ENCODE peak calls at places on chromosome 10, in ten cellular contexts. T is GM12865, V is foreskin fibroblast, Y is upper lobe of left lung, N is fibroblast of pulmonary artery, O is A673, X is neural progenitor cell, S is SK-N-SH, F is fibroblast of lung, R is choroid plexus epithelial cell. E is an unnamed sample.

GRCh38 chr10:70619271-70620019 is 16.9 kb upstream of the PRF1 start:
- DNase-seq in T (no peak), V (peak), Y (no peak), N (peak), O (peak), X (no peak), S (no peak), F (peak), R (peak), E (peak)

GRCh38 chr10:103703941-103704919 is 151.1 kb downstream of the SH3PXD2A start:
- DNase-seq in T (peak), V (no peak), Y (no peak), N (no peak), O (no peak), X (no peak), S (no peak), F (no peak), R (no peak), E (no peak)

GRCh38 chr10:15715619-15716227 is 4.0 kb downstream of the ITGA8 start:
- DNase-seq in T (no peak), V (no peak), Y (no peak), N (peak), O (peak), X (peak), S (peak), F (peak), R (peak), E (peak)

GRCh38 chr10:130656187-130656575 is 520.0 kb downstream of the GLRX3 start:
- DNase-seq in T (no peak), V (no peak), Y (no peak), N (no peak), O (no peak), X (no peak), S (no peak), F (no peak), R (no peak), E (no peak)

GRCh38 chr10:48463318-48464003 is 141.4 kb downstream of the ARHGAP22 start:
- DNase-seq in T (no peak), V (no peak), Y (no peak), N (no peak), O (no peak), X (peak), S (peak), F (peak), R (peak), E (peak)

GRCh38 chr10:79285315-79286185 is 61.7 kb upstream of the PPIF start:
- DNase-seq in T (peak), V (no peak), Y (no peak), N (no peak), O (no peak), X (no peak), S (no peak), F (no peak), R (no peak), E (no peak)

GRCh38 chr10:79252450-79252849 is 94.8 kb upstream of the PPIF start:
- DNase-seq in T (no peak), V (no peak), Y (no peak), N (no peak), O (no peak), X (no peak), S (no peak), F (no peak), R (no peak), E (no peak)

GRCh38 chr10:67670401-67670800 is 25.6 kb downstream of the CTNNA3 start:
- DNase-seq in T (no peak), V (no peak), Y (no peak), N (no peak), O (no peak), X (no peak), S (no peak), F (no peak), R (no peak), E (no peak)

GRCh38 chr10:125283191-125283590 is 122.8 kb upstream of the CTBP2 start:
- DNase-seq in T (no peak), V (no peak), Y (no peak), N (no peak), O (no peak), X (peak), S (peak), F (no peak), R (no peak), E (no peak)

GRCh38 chr10:81847675-81848074 is 27.3 kb upstream of the NRG3 start:
- DNase-seq in T (no peak), V (no peak), Y (no peak), N (no peak), O (no peak), X (peak), S (no peak), F (no peak), R (no peak), E (no peak)

GRCh38 chr10:104336829-104337526 is 1.3 kb downstream of the ITPRIP start:
- DNase-seq in T (peak), V (no peak), Y (no peak), N (peak), O (no peak), X (peak), S (no peak), F (peak), R (peak), E (peak)

GRCh38 chr10:14326581-14326980 is 4.1 kb downstream of the FRMD4A start:
- DNase-seq in T (no peak), V (no peak), Y (no peak), N (no peak), O (peak), X (no peak), S (no peak), F (no peak), R (no peak), E (no peak)

GRCh38 chr10:26697922-26698608 is 564 bp downstream of the PDSS1 start:
- DNase-seq in T (no peak), V (no peak), Y (no peak), N (no peak), O (no peak), X (peak), S (peak), F (no peak), R (peak), E (peak)

GRCh38 chr10:69495666-69496065 is 44.4 kb downstream of the TSPAN15 start:
- DNase-seq in T (no peak), V (no peak), Y (no peak), N (no peak), O (no peak), X (no peak), S (no peak), F (no peak), R (no peak), E (no peak)

GRCh38 chr10:13865758-13866491 is 279.2 kb downstream of the PRPF18 start:
- DNase-seq in T (no peak), V (peak), Y (no peak), N (peak), O (no peak), X (peak), S (no peak), F (peak), R (peak), E (peak)

GRCh38 chr10:7526017-7526400 is 115.2 kb upstream of the SFMBT2 start:
- DNase-seq in T (no peak), V (no peak), Y (peak), N (no peak), O (no peak), X (no peak), S (no peak), F (no peak), R (no peak), E (no peak)

GRCh38 chr10:28945959-28946358 is 268.6 kb downstream of the BAMBI start:
- DNase-seq in T (no peak), V (no peak), Y (no peak), N (no peak), O (no peak), X (no peak), S (no peak), F (no peak), R (no peak), E (no peak)

GRCh38 chr10:31706921-31707571 is 221.6 kb downstream of the ARHGAP12 start:
- DNase-seq in T (peak), V (no peak), Y (peak), N (peak), O (no peak), X (peak), S (no peak), F (no peak), R (peak), E (peak)
- H3K4me3 ChIP-seq in T (peak), V (peak), Y (no peak), N (no peak), O (no peak), X (peak), S (no peak), F (no peak), R (no peak), E (no peak)

DNA sequence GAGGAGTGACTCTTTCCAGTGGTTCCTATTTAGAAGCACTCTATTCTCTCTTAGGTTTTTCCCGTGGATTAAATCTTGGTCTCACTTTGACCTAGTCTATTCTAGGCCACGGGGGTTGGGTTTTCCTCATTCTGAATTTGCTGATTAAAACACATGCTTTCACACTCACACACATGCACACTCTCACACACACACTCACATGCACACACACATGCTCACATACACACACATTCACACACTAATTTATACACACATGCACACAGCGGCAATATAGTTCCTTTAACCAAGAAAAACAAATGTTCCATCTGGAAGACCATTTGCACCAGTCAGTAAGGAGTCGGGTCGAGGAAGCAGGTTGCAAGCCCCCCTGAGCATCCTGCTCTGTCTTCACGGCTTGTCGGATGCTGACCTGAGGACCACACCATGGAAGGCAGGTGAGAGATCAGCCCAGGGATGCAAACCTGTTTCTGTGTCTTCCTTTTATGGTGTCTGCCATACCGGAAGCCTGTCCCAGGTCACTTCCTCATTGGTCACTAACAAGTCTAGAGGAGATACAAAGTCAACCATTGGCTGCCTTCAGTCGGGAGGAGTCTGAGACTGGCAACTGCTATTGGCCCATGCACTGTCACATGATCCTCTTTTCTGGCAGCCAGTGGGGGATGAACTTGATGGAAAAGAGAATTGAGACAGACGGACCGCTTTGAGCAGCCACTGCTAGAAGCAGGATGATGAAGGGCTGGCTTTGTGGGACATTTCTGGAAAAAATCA is 330.8 kb downstream of the FGFR2 start:
- DNase-seq in T (no peak), V (no peak), Y (no peak), N (no peak), O (no peak), X (no peak), S (no peak), F (no peak), R (no peak), E (no peak)
- TF ChIP-seq CTCF in T (no peak), V (no peak), Y (no peak), N (no peak), O (no peak), X (no peak), S (no peak), F (no peak), R (no peak), E (no peak)

DNA sequence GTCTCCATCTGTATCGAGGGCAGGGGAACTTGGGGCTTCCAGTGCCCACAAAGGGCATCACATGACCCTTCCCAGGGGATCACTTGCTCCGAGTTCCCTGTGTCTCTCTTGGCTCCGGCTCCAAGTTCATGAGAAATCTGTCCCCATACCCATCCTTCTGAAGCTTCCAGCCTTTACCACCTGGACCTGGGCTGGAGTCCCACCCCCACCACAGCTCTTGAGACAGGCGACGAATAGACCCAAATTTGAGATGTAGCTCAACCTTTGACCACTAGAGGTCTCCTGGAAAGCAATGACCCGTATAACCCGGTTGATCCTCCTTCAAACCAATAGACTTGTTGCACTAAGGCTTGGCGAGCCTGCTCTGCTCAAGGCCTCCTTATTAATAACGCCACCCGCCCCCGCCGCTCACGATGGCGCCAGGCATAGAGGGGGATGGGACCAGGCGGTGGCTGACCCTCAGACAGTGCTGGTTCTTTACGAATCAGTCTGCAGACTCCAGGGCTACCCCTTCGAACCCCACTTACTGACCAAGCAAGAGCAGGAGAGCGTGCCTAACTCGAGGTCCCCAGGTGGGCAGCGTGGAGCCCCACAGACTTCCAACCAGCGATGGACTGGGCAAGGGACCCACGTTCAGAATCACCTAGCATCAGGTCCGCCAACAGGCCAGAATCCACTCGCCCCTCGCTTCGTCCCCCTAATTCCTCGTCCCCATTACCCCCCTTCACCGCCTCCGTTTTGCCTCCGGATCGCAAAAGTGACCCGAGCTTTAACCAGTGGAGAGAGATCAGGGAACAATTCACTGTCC is 4.4 kb upstream of the ARID5B start:
- DNase-seq in T (peak), V (peak), Y (peak), N (peak), O (peak), X (peak), S (peak), F (peak), R (peak), E (peak)
- H3K4me3 ChIP-seq in T (peak), V (peak), Y (peak), N (peak), O (peak), X (peak), S (no peak), F (no peak), R (peak), E (peak)

GRCh38 chr10:34985823-34986222 is 104.3 kb downstream of the CUL2 start:
- DNase-seq in T (no peak), V (no peak), Y (no peak), N (peak), O (peak), X (peak), S (no peak), F (peak), R (peak), E (peak)
- TF ChIP-seq CTCF in T (no peak), V (peak), Y (no peak), N (peak), O (peak), X (peak), S (no peak), F (peak), R (peak), E (peak)

DNA sequence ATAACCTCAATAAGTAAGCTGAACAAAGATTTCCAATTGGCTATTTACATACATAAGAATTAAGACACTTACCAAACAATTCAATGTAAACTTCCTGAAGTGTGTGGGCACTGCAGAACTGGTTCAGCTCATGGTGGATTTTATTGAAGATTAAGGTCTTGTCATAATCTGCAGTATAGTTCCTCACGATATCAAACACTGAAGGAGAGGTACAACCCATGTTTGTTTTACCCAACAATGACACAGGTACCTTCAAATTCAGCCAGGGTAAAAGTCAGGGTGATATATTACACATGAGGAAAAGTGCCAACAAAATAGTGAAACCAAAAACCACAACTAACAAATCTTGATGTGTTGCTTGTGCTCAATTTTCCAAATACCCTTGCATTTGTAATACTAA is 10.0 kb downstream of the ERLIN1 start:
- DNase-seq in T (no peak), V (no peak), Y (no peak), N (no peak), O (no peak), X (no peak), S (no peak), F (no peak), R (no peak), E (no peak)
- H3K4me3 ChIP-seq in T (no peak), V (no peak), Y (no peak), N (no peak), O (no peak), X (no peak), S (no peak), F (no peak), R (no peak), E (no peak)

DNA sequence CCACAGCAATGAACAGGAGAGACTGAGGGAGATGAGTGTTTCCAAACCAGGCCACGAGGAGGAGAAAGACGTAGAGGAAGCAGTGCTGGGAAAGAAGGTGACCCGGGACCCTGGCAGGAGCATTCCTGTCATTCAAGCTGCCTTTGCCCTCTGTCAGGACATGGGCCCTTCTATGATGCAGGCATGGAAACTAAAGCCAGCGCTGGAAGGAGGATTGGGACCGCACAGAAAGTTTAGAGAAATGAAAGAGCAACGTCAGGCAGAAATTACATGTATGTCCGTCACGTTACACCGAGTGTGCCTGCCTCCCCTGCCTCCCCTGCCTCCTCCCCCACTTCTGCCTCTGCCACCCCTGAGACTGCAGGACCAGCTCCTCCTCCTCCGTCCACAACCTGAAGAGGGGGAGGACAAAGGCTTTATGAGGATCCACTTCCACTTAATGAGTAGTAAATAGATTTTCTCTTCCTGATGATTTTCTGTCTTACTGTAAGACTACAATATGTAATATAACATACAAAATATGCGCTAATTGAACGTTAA is 13.9 kb upstream of the PWWP2B start:
- DNase-seq in T (no peak), V (no peak), Y (no peak), N (no peak), O (no peak), X (no peak), S (no peak), F (no peak), R (no peak), E (no peak)
- TF ChIP-seq CTCF in T (no peak), V (no peak), Y (no peak), N (no peak), O (no peak), X (no peak), S (no peak), F (no peak), R (no peak), E (no peak)

DNA sequence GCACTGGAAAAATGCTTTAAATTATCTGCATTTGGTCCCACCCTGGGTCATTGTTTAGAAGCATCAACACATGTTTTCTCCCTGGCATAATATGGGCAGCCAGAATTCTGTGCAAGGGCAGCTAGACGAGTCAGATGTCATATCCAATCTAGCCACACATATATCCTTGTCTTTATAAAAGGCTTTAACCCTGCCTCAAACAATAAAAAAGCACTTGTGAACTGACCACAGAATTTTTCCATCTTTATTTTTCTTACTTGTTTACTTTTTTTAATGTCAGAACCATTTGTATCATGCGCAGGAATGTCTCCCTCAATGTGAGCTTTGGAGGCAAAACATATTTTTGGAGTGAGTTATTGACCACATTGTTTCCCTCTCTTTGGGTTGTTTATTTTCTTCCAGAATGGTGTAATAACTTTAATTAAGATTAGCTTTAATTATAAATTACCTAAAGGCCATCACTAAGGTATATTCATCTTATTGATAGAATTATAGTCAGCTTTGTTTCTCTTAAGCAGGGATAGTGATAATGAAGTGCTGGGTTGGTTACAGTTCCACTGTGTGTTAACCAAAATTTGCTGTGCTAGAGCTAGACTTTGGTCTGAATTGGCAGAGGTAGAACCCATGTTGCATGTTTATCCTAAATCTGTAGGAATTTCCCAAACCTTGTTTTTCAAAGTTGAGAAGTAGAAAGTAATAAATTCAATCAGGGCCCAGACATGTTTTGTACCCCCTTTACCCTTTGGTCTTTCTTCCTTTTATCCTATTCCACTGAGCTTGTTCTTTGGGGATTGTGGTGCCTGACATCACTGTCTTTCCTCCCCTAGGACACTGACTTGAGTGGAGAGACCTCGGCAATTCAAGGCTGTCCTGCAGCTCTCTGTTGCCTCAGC is 1078.4 kb downstream of the KCNMA1 start:
- DNase-seq in T (no peak), V (peak), Y (no peak), N (peak), O (no peak), X (no peak), S (no peak), F (peak), R (peak), E (peak)
- H3K4me3 ChIP-seq in T (no peak), V (no peak), Y (no peak), N (no peak), O (no peak), X (no peak), S (no peak), F (no peak), R (no peak), E (no peak)

GRCh38 chr10:124263726-124264125 is 155.0 kb downstream of the OAT start:
- DNase-seq in T (no peak), V (no peak), Y (no peak), N (no peak), O (no peak), X (no peak), S (no peak), F (no peak), R (no peak), E (no peak)

GRCh38 chr10:124264271-124264670 is 154.5 kb downstream of the OAT start:
- DNase-seq in T (no peak), V (no peak), Y (no peak), N (no peak), O (no peak), X (no peak), S (no peak), F (no peak), R (no peak), E (no peak)

GRCh38 chr10:124264711-124265390 is 153.9 kb downstream of the OAT start:
- DNase-seq in T (no peak), V (no peak), Y (no peak), N (no peak), O (no peak), X (no peak), S (no peak), F (no peak), R (no peak), E (no peak)

GRCh38 chr10:124262971-124263370 is 155.8 kb downstream of the OAT start:
- DNase-seq in T (no peak), V (no peak), Y (no peak), N (no peak), O (no peak), X (no peak), S (no peak), F (no peak), R (no peak), E (no peak)

GRCh38 chr10:124262249-124262865 is 156.4 kb downstream of the OAT start:
- DNase-seq in T (no peak), V (no peak), Y (no peak), N (peak), O (no peak), X (no peak), S (no peak), F (no peak), R (no peak), E (no peak)
- TF ChIP-seq CTCF in T (no peak), V (no peak), Y (no peak), N (no peak), O (no peak), X (no peak), S (no peak), F (no peak), R (no peak), E (no peak)